ENCODE peak calls at places on chromosome 9, in six cellular contexts. F is COR-L47; X is iPS-NIHi11; W is EH; J is HFF-Myc; Y is activated CD4-positive, alpha-beta T cell treated with anti-CD3 and anti-CD28 coated beads, Interleukin-2, amount 10 ng/mL, durations not matched to agents 7 days and 5 days. N is an unnamed sample.

GRCh38 chr9:5688109-5688508 is 59.2 kb downstream of the RIC1 start:
- DNase-seq in X (no peak), J (no peak), W (peak; percentile 34), Y (no peak), F (no peak), N (no peak)

GRCh38 chr9:18215626-18216025 is 258.3 kb upstream of the ADAMTSL1 start:
- DNase-seq in F (no peak), J (no peak), X (no peak), W (no peak), Y (no peak), N (no peak)

GRCh38 chr9:116979461-116979860 is 292.4 kb downstream of the TRIM32 start:
- DNase-seq in F (no peak), X (peak; percentile 36), Y (no peak), J (no peak), W (no peak), N (no peak)

GRCh38 chr9:129403743-129404620 is 216.9 kb downstream of the C9orf50 start:
- DNase-seq in W (no peak), Y (no peak), J (no peak), X (peak; percentile 14), F (no peak), N (no peak)

GRCh38 chr9:134556531-134557068 is 85.0 kb upstream of the COL5A1 start:
- DNase-seq in J (no peak), Y (no peak), W (no peak), F (no peak), X (no peak), N (no peak)

GRCh38 chr9:76311576-76311975 is 82.7 kb downstream of the RFK start:
- DNase-seq in J (no peak), X (no peak), Y (no peak), F (no peak), W (no peak), N (no peak)

GRCh38 chr9:27059406-27059805 is 49.6 kb upstream of the TEK start:
- DNase-seq in W (no peak), Y (no peak), J (no peak), F (no peak), X (no peak), N (no peak)

GRCh38 chr9:114093031-114093471 is 6.0 kb downstream of the KIF12 start:
- DNase-seq in F (no peak), X (no peak), W (no peak), Y (no peak), J (no peak), N (no peak)

GRCh38 chr9:16385590-16386578 is 484.6 kb downstream of the BNC2 start:
- DNase-seq in X (no peak), J (peak; percentile 22), W (peak; percentile 79), Y (no peak), F (no peak), N (peak; percentile 38)

GRCh38 chr9:17509698-17510097 is 69.2 kb upstream of the SH3GL2 start:
- DNase-seq in X (no peak), F (no peak), W (peak; percentile 49), J (no peak), Y (no peak), N (peak; percentile 0)

GRCh38 chr9:96117398-96118060 is 184.4 kb downstream of the HSD17B3 start:
- DNase-seq in J (no peak), X (no peak), F (no peak), W (no peak), Y (no peak), N (no peak)

GRCh38 chr9:92707530-92707929 is 37.6 kb upstream of the IPPK start:
- DNase-seq in Y (no peak), W (no peak), J (no peak), X (no peak), F (no peak), N (no peak)

GRCh38 chr9:126860757-126861466 is 473 bp downstream of the ZBTB34 start:
- DNase-seq in J (no peak), F (no peak), X (no peak), W (peak; percentile 30), Y (peak; percentile 20), N (no peak)

GRCh38 chr9:136546697-136547481 is 1.0 kb upstream of the NOTCH1 start:
- DNase-seq in X (no peak), Y (peak; percentile 51), F (no peak), W (peak; percentile 86), J (peak; percentile 53), N (no peak)

GRCh38 chr9:101465330-101465915 is 29.8 kb upstream of the ALDOB start:
- DNase-seq in W (peak; percentile 84), Y (no peak), J (peak; percentile 88), X (peak; percentile 53), F (peak; percentile 45), N (peak; percentile 67)

GRCh38 chr9:90000925-90001324 is 396.1 kb downstream of the GADD45G start:
- DNase-seq in W (no peak), F (no peak), J (no peak), Y (no peak), X (no peak), N (no peak)

GRCh38 chr9:14961372-14962068 is 51.3 kb upstream of the FREM1 start:
- DNase-seq in F (no peak), J (no peak), Y (no peak), X (no peak), W (no peak), N (no peak)

N was measured in GM04504.